ENCODE peak calls at places on chromosomes 13 and 19, in four cellular contexts. B is nephron progenitor cell, H is ovary, F is K562. P is an unnamed sample.
A peak's percentile ranks its signal among the peaks of the same experiment; 100 is the strongest.

GRCh38 chr13:100394005-100394695 is 194.4 kb downstream of the GGACT start:
- DNase-seq in F (peak; percentile 20), H (no peak), B (no peak), P (peak; percentile 48)

GRCh38 chr19:53037101-53038097 is 7.1 kb upstream of the ERVV-2 start:
- DNase-seq in F (peak; percentile 42), B (peak; percentile 71), H (no peak), P (no peak)

GRCh38 chr13:26999499-26999898 is 172.1 kb downstream of the USP12 start:
- DNase-seq in B (no peak), H (no peak), F (no peak), P (no peak)

GRCh38 chr13:106104281-106104901 is 431.1 kb downstream of the EFNB2 start:
- DNase-seq in B (no peak), H (no peak), F (no peak), P (no peak)

GRCh38 chr19:38657633-38658222 is 10.3 kb downstream of the ACTN4 start:
- DNase-seq in B (no peak), H (no peak), F (no peak), P (no peak)

GRCh38 chr13:30857018-30857417 is 49.1 kb upstream of the MEDAG start:
- DNase-seq in B (no peak), F (no peak), H (no peak), P (no peak)

GRCh38 chr19:13692096-13692495 is 72.2 kb upstream of the MRI1 start:
- DNase-seq in F (no peak), H (no peak), B (no peak), P (no peak)

GRCh38 chr19:42255766-42256750 is 1.1 kb upstream of the ERF start:
- DNase-seq in B (peak; percentile 48), F (peak; percentile 54), H (peak; percentile 72), P (no peak)

GRCh38 chr13:91878491-91878890 is 480.1 kb downstream of the GPC5 start:
- DNase-seq in F (no peak), H (no peak), B (no peak), P (no peak)

GRCh38 chr13:73865027-73865426 is 269.2 kb downstream of the KLF12 start:
- DNase-seq in B (no peak), H (no peak), F (no peak), P (no peak)

GRCh38 chr13:99989376-99990044 is 7.9 kb downstream of the ZIC2 start:
- DNase-seq in B (peak; percentile 27), H (no peak), F (no peak), P (no peak)

GRCh38 chr13:56861472-56861871 is 279.2 kb upstream of the PRR20A start:
- DNase-seq in F (no peak), B (no peak), H (no peak), P (no peak)

GRCh38 chr13:28761586-28761985 is 42.8 kb upstream of the SLC46A3 start:
- DNase-seq in B (no peak), H (no peak), F (no peak), P (no peak)

GRCh38 chr13:76024151-76024550 is 388.0 kb downstream of the LMO7 start:
- DNase-seq in F (no peak), H (no peak), B (no peak), P (no peak)

GRCh38 chr13:64877176-64877575 is 2353.0 kb downstream of the PCDH9 start:
- DNase-seq in F (no peak), B (no peak), H (no peak), P (no peak)

GRCh38 chr19:46451352-46451751 is 20.0 kb downstream of the PNMA8A start:
- DNase-seq in B (no peak), F (no peak), H (no peak), P (no peak)

GRCh38 chr13:79044415-79044814 is 361.6 kb downstream of the RBM26 start:
- DNase-seq in B (no peak), F (no peak), H (no peak), P (no peak)

GRCh38 chr13:45731455-45731854 is 29.3 kb downstream of the CBY2 start:
- DNase-seq in B (no peak), F (no peak), H (no peak), P (no peak)

GRCh38 chr13:45728759-45729158 is 26.6 kb downstream of the CBY2 start:
- DNase-seq in F (peak; percentile 27), B (peak; percentile 12), H (no peak), P (peak; percentile 41)
- TF ChIP-seq CTCF in F (peak; percentile 56), B (peak; percentile 41), H (no peak), P (peak; percentile 19)

DNA sequence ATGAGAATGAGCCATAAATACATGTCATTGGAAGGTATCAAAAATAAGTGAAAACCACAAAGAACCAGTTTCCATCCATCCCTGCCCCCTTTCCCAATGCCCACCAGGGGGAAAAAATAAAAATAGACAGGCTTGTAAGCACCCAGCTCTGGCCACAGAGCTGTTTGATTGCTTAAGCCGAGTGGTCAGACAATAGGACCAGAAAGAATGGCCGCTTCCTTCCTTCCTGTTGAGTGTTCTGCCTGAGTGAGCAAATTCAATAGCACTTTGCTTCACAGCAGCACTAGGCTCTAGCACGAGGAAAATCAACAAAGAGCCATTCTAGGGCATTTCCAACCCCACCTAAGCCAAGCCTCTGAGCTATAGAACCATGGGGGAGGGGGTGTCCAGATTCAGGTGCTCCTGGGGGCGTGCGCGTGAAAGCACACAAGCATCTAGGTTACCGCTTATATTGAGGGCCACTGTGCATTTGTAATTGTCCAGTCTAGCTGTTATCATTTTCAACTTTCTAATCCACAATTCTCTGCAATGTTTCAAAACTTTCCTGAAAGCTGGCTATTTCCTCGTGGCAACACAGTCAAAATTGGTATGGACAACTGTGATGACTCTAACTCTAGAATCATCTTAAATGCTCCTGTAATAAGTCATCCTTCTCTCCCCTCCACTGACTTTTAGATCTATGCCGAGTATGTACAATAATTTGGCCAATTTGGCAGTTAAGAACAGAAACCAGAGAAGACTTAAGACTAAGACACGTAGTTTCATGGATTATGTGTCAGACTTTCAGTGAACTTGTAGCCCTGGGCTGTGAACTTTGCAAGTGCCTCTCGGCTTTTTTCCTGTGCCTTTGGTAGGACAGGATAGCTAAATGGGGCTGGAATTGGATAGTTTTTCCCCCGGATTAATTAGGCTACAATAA is 64.3 kb downstream of the SPRY2 start:
- DNase-seq in H (no peak), F (no peak), B (peak; percentile 13), P (no peak)
- TF ChIP-seq CTCF in H (no peak), F (no peak), B (no peak), P (no peak)

DNA sequence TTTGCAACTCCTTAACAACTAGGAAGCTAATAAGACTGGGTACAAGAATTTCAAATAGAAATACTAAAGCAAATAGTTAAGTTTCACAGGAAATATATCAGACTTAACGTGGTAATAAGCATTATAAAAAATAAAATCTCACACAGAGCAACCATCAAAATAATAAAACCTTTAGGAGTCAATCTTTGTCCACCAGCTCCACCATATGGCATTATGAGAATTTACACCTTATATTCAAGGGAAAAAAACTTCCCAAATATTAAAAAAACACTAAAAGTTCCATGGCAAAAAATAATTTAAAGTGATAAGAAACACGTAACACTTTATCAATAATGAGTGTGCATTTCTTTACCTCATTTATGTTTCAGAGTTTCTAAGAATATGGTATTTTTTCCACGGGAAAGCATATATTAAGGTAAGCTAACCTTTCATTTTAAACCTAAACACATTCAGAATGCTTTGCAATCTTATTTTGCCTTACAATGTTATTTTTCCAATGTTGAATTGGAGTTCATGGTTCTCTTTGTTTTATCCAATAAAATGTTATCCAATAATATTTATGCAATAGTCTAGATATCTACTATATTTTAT is 423.2 kb upstream of the SGCG start:
- DNase-seq in F (peak; percentile 9), B (no peak), H (no peak), P (no peak)
- TF ChIP-seq CTCF in F (peak; percentile 54), B (peak; percentile 65), H (no peak), P (no peak)

DNA sequence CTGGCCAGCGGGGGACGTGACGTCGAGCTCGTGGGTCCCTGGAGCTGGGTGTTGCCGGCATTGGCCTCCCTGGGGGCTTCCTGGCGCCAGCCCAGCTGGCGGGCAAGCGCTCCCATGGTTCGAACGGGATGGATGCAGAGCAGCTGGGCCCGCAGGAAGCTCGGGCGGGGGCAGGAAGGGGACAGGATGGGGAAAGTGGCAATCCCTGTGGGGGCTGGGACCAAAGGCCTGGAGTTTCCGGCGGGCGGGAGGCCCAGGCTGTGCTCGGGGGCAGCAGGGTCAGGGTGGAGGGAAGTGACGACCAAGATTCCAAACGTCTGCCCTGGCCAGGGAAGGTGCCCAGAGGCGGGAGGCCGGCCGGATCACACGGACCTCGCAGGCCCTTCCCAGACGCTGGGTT is 19.3 kb downstream of the PALM start:
- DNase-seq in B (no peak), H (peak; percentile 59), F (no peak), P (no peak)
- TF ChIP-seq CTCF in B (no peak), H (no peak), F (no peak), P (no peak)

GRCh38 chr13:50357136-50357535 is 341.9 kb downstream of the KCNRG start:
- DNase-seq in H (no peak), B (no peak), F (no peak), P (no peak)

GRCh38 chr13:50358221-50358620 is 343.0 kb downstream of the KCNRG start:
- DNase-seq in F (no peak), H (no peak), B (no peak), P (no peak)

GRCh38 chr13:50357586-50358118 is 342.4 kb downstream of the KCNRG start:
- DNase-seq in F (peak; percentile 65), B (peak; percentile 10), H (peak; percentile 28), P (no peak)

GRCh38 chr13:50359779-50360178 is 344.5 kb downstream of the KCNRG start:
- DNase-seq in H (no peak), B (no peak), F (no peak), P (no peak)

GRCh38 chr13:50358715-50359367 is 343.6 kb downstream of the KCNRG start:
- DNase-seq in F (no peak), B (no peak), H (no peak), P (no peak)
- TF ChIP-seq CTCF in F (no peak), B (no peak), H (no peak), P (no peak)

GRCh38 chr19:31357315-31357673 is 8.1 kb upstream of the TSHZ3 start:
- DNase-seq in B (no peak), F (no peak), H (no peak), P (no peak)
- TF ChIP-seq CTCF in B (peak; percentile 18), F (no peak), H (no peak), P (no peak)

GRCh38 chr19:23436944-23437343 is 41.7 kb upstream of the ZNF91 start:
- DNase-seq in H (no peak), F (peak; percentile 9), B (no peak), P (no peak)
- TF ChIP-seq CTCF in H (no peak), F (peak; percentile 20), B (no peak), P (no peak)

GRCh38 chr13:77326905-77327604 is at the start of gene MYCBP2:
- DNase-seq in B (peak; percentile 97), F (peak; percentile 95), H (peak; percentile 98), P (peak; percentile 93)
- TF ChIP-seq CTCF in B (no peak), F (no peak), H (no peak), P (no peak)

DNA sequence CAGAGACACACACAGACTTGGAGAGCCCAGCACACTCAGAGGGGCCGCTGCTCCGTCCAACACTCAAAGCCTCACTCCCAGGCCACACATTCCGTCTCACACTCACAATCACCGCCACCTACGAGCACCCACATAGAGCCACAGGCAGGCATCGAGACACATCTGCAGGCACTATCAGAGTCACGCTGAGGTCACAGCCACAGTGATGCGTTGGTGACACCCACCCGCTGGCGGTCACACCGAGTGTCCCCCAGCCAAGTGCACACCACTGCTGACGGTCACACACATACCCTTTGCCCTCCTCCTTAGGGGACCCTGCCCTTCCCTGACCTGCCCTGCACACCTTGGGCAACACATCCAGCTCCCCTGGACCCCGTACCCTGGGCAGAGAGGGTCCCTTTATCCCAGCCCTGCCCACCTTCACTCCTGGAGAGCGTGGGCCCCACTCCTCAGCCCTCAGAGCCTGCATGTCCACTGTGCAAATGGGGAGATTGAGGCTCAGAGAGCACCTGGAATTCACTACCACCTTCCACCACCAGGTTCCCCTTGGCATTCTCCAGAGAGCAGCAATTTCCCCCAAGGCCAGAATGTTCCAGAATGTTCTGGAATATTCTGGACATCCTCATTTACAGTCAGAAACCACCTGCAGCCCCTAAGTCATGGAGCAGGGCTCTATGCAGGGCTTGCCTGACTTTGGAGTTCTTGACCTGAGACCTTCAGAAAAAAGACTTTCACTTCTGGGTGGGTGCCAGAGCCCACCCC is 5.4 kb downstream of the FUT5 start:
- DNase-seq in F (no peak), B (no peak), H (no peak), P (no peak)
- TF ChIP-seq CTCF in F (no peak), B (no peak), H (no peak), P (no peak)